ENCODE peak calls at places on chromosome 16, in five cellular contexts. One of them, this sample, is unnamed.

GRCh38 chr16:76668207-76668725 is 391.1 kb downstream of the CNTNAP4 start:
- DNase-seq in breast epithelium: no peak
- DNase-seq in cardiac muscle cell: peak; percentile 22
- DNase-seq in fibroblast of pulmonary artery: no peak
- DNase-seq in HFF-Myc: no peak
- DNase-seq in this sample: no peak

GRCh38 chr16:600781-601180 is 10.9 kb downstream of the RAB40C start:
- DNase-seq in HFF-Myc: no peak
- DNase-seq in fibroblast of pulmonary artery: peak; percentile 21
- DNase-seq in cardiac muscle cell: no peak
- DNase-seq in breast epithelium: no peak
- DNase-seq in this sample: no peak

GRCh38 chr16:81551141-81551808 is 106.7 kb downstream of the CMIP start:
- DNase-seq in cardiac muscle cell: no peak
- DNase-seq in fibroblast of pulmonary artery: peak; percentile 79
- DNase-seq in breast epithelium: no peak
- DNase-seq in HFF-Myc: no peak
- DNase-seq in this sample: no peak

GRCh38 chr16:56711862-56712261 is 18.1 kb upstream of the NUP93 start:
- DNase-seq in HFF-Myc: no peak
- DNase-seq in fibroblast of pulmonary artery: no peak
- DNase-seq in breast epithelium: no peak
- DNase-seq in cardiac muscle cell: no peak
- DNase-seq in this sample: no peak

GRCh38 chr16:62256406-62256805 is 220.2 kb upstream of the CDH8 start:
- DNase-seq in cardiac muscle cell: no peak
- DNase-seq in breast epithelium: no peak
- DNase-seq in fibroblast of pulmonary artery: no peak
- DNase-seq in HFF-Myc: no peak
- DNase-seq in this sample: no peak

GRCh38 chr16:17373533-17373932 is 97.2 kb downstream of the XYLT1 start:
- DNase-seq in breast epithelium: no peak
- DNase-seq in HFF-Myc: no peak
- DNase-seq in cardiac muscle cell: no peak
- DNase-seq in fibroblast of pulmonary artery: no peak
- DNase-seq in this sample: no peak

GRCh38 chr16:818132-818531 is 17.6 kb upstream of the GNG13 start:
- DNase-seq in breast epithelium: no peak
- DNase-seq in HFF-Myc: no peak
- DNase-seq in cardiac muscle cell: no peak
- DNase-seq in fibroblast of pulmonary artery: no peak
- DNase-seq in this sample: no peak

GRCh38 chr16:57258910-57259475 is 13.9 kb downstream of the ARL2BP start:
- DNase-seq in HFF-Myc: no peak
- DNase-seq in fibroblast of pulmonary artery: no peak
- DNase-seq in cardiac muscle cell: no peak
- DNase-seq in breast epithelium: no peak
- DNase-seq in this sample: peak; percentile 43

GRCh38 chr16:86874141-86874540 is 295.8 kb downstream of the FOXL1 start:
- DNase-seq in HFF-Myc: no peak
- DNase-seq in fibroblast of pulmonary artery: peak; percentile 13
- DNase-seq in breast epithelium: no peak
- DNase-seq in cardiac muscle cell: peak; percentile 62
- DNase-seq in this sample: no peak

GRCh38 chr16:54050281-54051210 is 236.0 kb downstream of the IRX3 start:
- DNase-seq in HFF-Myc: no peak
- DNase-seq in cardiac muscle cell: no peak
- DNase-seq in breast epithelium: no peak
- DNase-seq in fibroblast of pulmonary artery: no peak
- DNase-seq in this sample: no peak

GRCh38 chr16:86611517-86611840 is 33.1 kb downstream of the FOXL1 start:
- DNase-seq in fibroblast of pulmonary artery: peak; percentile 90
- DNase-seq in breast epithelium: no peak
- DNase-seq in HFF-Myc: no peak
- DNase-seq in cardiac muscle cell: no peak
- DNase-seq in this sample: no peak

GRCh38 chr16:81189100-81189664 is 49.3 kb upstream of the BCO1 start:
- DNase-seq in fibroblast of pulmonary artery: peak; percentile 84
- DNase-seq in HFF-Myc: no peak
- DNase-seq in cardiac muscle cell: peak; percentile 65
- DNase-seq in breast epithelium: peak; percentile 47
- DNase-seq in this sample: no peak

GRCh38 chr16:5328546-5328945 is 231.0 kb upstream of the EEF2KMT start:
- DNase-seq in HFF-Myc: no peak
- DNase-seq in fibroblast of pulmonary artery: no peak
- DNase-seq in cardiac muscle cell: no peak
- DNase-seq in breast epithelium: no peak
- DNase-seq in this sample: no peak

GRCh38 chr16:55471448-55472097 is 7.4 kb upstream of the MMP2 start:
- DNase-seq in cardiac muscle cell: no peak
- DNase-seq in breast epithelium: no peak
- DNase-seq in HFF-Myc: no peak
- DNase-seq in fibroblast of pulmonary artery: peak; percentile 81
- DNase-seq in this sample: peak; percentile 44

GRCh38 chr16:21217121-21217520 is 5.7 kb upstream of the ZP2 start:
- DNase-seq in breast epithelium: no peak
- DNase-seq in fibroblast of pulmonary artery: no peak
- DNase-seq in HFF-Myc: no peak
- DNase-seq in cardiac muscle cell: no peak
- DNase-seq in this sample: no peak

GRCh38 chr16:66959645-66960177 is 1.4 kb upstream of the CES3 start:
- DNase-seq in HFF-Myc: no peak
- DNase-seq in fibroblast of pulmonary artery: no peak
- DNase-seq in breast epithelium: no peak
- DNase-seq in cardiac muscle cell: no peak
- DNase-seq in this sample: no peak

GRCh38 chr16:53080345-53081031 is 25.7 kb downstream of the CHD9 start:
- DNase-seq in fibroblast of pulmonary artery: peak; percentile 93
- DNase-seq in cardiac muscle cell: no peak
- DNase-seq in breast epithelium: peak; percentile 70
- DNase-seq in HFF-Myc: no peak
- DNase-seq in this sample: peak; percentile 82

GRCh38 chr16:3175157-3176153 is 12.5 kb upstream of the OR1F1 start:
- DNase-seq in fibroblast of pulmonary artery: no peak
- DNase-seq in HFF-Myc: no peak
- DNase-seq in cardiac muscle cell: no peak
- DNase-seq in breast epithelium: no peak
- DNase-seq in this sample: no peak

GRCh38 chr16:88643546-88643932 is 5.2 kb downstream of the IL17C start:
- DNase-seq in cardiac muscle cell: no peak
- DNase-seq in breast epithelium: no peak
- DNase-seq in HFF-Myc: no peak
- DNase-seq in fibroblast of pulmonary artery: no peak
- DNase-seq in this sample: no peak

GRCh38 chr16:1772362-1772907 is at the start of gene EME2:
- DNase-seq in fibroblast of pulmonary artery: no peak
- DNase-seq in HFF-Myc: no peak
- DNase-seq in cardiac muscle cell: no peak
- DNase-seq in breast epithelium: no peak
- DNase-seq in this sample: no peak

GRCh38 chr16:28863929-28864886 is 565 bp downstream of the SH2B1 start:
- DNase-seq in HFF-Myc: no peak
- DNase-seq in fibroblast of pulmonary artery: peak; percentile 50
- DNase-seq in cardiac muscle cell: peak; percentile 47
- DNase-seq in breast epithelium: no peak
- DNase-seq in this sample: no peak

GRCh38 chr16:69145658-69146057 is 13.2 kb downstream of the UTP4 start:
- DNase-seq in HFF-Myc: no peak
- DNase-seq in fibroblast of pulmonary artery: peak; percentile 39
- DNase-seq in breast epithelium: no peak
- DNase-seq in cardiac muscle cell: no peak
- DNase-seq in this sample: peak; percentile 81

GRCh38 chr16:56425439-56425832 is at the start of gene AMFR:
- DNase-seq in cardiac muscle cell: peak; percentile 92
- DNase-seq in HFF-Myc: no peak
- DNase-seq in fibroblast of pulmonary artery: peak; percentile 80
- DNase-seq in breast epithelium: no peak
- DNase-seq in this sample: peak; percentile 78

GRCh38 chr16:74522160-74522559 is 84.8 kb downstream of the GLG1 start:
- DNase-seq in fibroblast of pulmonary artery: peak; percentile 9
- DNase-seq in cardiac muscle cell: no peak
- DNase-seq in HFF-Myc: no peak
- DNase-seq in breast epithelium: no peak
- DNase-seq in this sample: no peak

GRCh38 chr16:10590342-10590741 is 9.9 kb upstream of the EMP2 start:
- DNase-seq in fibroblast of pulmonary artery: no peak
- DNase-seq in breast epithelium: no peak
- DNase-seq in HFF-Myc: no peak
- DNase-seq in cardiac muscle cell: no peak
- DNase-seq in this sample: no peak

GRCh38 chr16:10598157-10598556 is 17.8 kb upstream of the EMP2 start:
- DNase-seq in breast epithelium: no peak
- DNase-seq in fibroblast of pulmonary artery: no peak
- DNase-seq in cardiac muscle cell: no peak
- DNase-seq in HFF-Myc: no peak
- DNase-seq in this sample: no peak

GRCh38 chr16:10597184-10597583 is 16.8 kb upstream of the EMP2 start:
- DNase-seq in fibroblast of pulmonary artery: no peak
- DNase-seq in HFF-Myc: no peak
- DNase-seq in breast epithelium: no peak
- DNase-seq in cardiac muscle cell: no peak
- DNase-seq in this sample: no peak

GRCh38 chr16:10592611-10593010 is 12.2 kb upstream of the EMP2 start:
- DNase-seq in cardiac muscle cell: no peak
- DNase-seq in fibroblast of pulmonary artery: no peak
- DNase-seq in breast epithelium: no peak
- DNase-seq in HFF-Myc: no peak
- DNase-seq in this sample: no peak

DNA sequence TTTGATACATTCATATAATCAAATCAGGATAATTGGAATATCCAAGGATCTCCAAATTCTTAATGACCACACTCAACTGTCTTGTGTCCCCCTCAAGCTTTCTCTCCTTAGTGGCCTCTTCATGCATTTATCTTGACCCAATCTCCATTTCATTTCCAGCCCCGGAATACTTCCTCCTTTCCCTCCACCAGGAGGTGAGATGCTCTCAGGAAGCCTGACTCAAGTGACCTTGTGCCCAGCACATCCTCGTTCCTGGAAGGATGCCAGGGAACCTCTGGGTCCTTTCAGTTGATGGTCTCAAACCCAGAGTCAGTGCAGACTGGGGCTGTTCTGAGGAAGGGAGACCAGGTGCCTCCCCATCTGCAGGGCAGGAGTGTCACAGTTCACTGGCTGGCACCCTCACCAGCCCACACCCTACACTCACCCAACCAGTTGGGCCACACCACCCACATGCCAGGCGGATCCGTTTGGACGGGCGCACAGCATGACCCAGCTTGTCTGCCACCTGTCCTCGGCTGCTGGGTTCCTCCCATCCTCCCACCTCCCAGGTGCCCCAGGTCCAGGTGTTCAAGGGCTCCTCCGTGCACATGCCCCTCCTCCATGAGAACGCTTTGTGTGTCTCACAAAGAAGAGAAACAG is 14.0 kb upstream of the EMP2 start:
- DNase-seq in cardiac muscle cell: no peak
- DNase-seq in breast epithelium: peak; percentile 70
- DNase-seq in fibroblast of pulmonary artery: no peak
- DNase-seq in HFF-Myc: no peak
- DNase-seq in this sample: no peak
- TF ChIP-seq CTCF in cardiac muscle cell: no peak
- TF ChIP-seq CTCF in breast epithelium: no peak
- TF ChIP-seq CTCF in fibroblast of pulmonary artery: no peak
- TF ChIP-seq CTCF in HFF-Myc: no peak
- TF ChIP-seq CTCF in this sample: no peak

GRCh38 chr16:30366511-30366910 is 3.8 kb downstream of the TBC1D10B start:
- DNase-seq in breast epithelium: no peak
- DNase-seq in cardiac muscle cell: no peak
- DNase-seq in fibroblast of pulmonary artery: no peak
- DNase-seq in HFF-Myc: no peak
- DNase-seq in this sample: no peak
- H3K4me3 ChIP-seq in breast epithelium: no peak overlapping the region
- H3K4me3 ChIP-seq in cardiac muscle cell: no peak overlapping the region
- H3K4me3 ChIP-seq in fibroblast of pulmonary artery: no peak overlapping the region
- H3K4me3 ChIP-seq in HFF-Myc: no peak overlapping the region
- H3K4me3 ChIP-seq in this sample: peak overlapping the region; percentile 82

DNA sequence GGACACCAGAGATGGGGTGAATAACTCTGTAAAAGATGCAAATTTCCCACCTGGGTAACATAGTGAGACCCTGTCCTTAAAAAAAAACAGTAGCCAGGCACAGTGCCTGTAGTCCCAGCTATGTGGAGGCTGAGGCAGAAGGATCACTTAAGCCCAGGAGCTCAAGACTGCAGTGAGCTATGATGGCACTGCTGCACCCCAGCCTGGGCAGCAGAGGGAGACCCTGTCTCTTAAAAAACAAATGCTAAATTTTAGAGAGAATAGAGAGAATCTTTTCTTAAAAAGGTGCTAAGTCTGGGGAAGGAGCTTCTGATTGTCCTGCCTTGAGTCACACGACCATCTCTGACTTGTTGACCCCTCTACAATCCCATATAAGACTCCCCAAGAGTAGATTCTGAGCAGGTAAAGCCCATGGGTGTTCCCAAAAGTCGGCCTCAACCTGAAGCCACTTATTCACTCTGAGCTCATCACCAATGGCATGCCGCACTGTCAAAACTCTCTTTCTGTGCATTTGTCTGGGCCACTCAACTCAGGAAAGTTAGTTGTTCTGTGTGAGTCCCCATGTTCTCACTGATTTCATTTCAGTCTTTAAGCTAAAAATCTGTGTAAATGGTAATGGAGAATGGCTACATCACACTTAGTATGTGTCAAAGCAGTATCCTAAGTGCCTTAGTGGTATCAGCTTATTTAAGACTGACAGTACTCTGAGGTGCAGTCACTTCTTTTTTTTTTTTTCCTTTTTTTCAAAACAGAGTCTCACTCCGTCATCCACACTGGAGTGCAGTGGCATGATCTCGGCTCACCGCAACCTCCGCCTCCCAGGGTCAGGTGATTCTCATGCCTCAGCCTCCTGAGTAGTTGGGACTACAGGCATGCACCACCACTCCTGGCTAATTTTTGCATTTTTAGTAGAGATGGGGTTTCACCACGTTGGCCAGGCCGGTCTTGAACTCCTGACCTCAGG is 41.6 kb downstream of the PRKCB start:
- DNase-seq in fibroblast of pulmonary artery: no peak
- DNase-seq in HFF-Myc: no peak
- DNase-seq in cardiac muscle cell: no peak
- DNase-seq in breast epithelium: no peak
- DNase-seq in this sample: no peak
- TF ChIP-seq CTCF in fibroblast of pulmonary artery: no peak
- TF ChIP-seq CTCF in HFF-Myc: no peak
- TF ChIP-seq CTCF in cardiac muscle cell: no peak
- TF ChIP-seq CTCF in breast epithelium: no peak
- TF ChIP-seq CTCF in this sample: no peak

GRCh38 chr16:12210258-12210880 is 233.8 kb downstream of the SNX29 start:
- DNase-seq in fibroblast of pulmonary artery: no peak
- DNase-seq in cardiac muscle cell: no peak
- DNase-seq in HFF-Myc: no peak
- DNase-seq in breast epithelium: no peak
- DNase-seq in this sample: no peak

GRCh38 chr16:12208341-12209035 is 232.0 kb downstream of the SNX29 start:
- DNase-seq in HFF-Myc: no peak
- DNase-seq in cardiac muscle cell: no peak
- DNase-seq in fibroblast of pulmonary artery: no peak
- DNase-seq in breast epithelium: no peak
- DNase-seq in this sample: no peak

GRCh38 chr16:12213180-12213579 is 236.6 kb downstream of the SNX29 start:
- DNase-seq in fibroblast of pulmonary artery: no peak
- DNase-seq in cardiac muscle cell: no peak
- DNase-seq in breast epithelium: no peak
- DNase-seq in HFF-Myc: no peak
- DNase-seq in this sample: no peak

GRCh38 chr16:12211870-12212690 is 235.5 kb downstream of the SNX29 start:
- DNase-seq in breast epithelium: no peak
- DNase-seq in fibroblast of pulmonary artery: no peak
- DNase-seq in HFF-Myc: no peak
- DNase-seq in cardiac muscle cell: no peak
- DNase-seq in this sample: no peak

GRCh38 chr16:12210925-12211869 is 234.7 kb downstream of the SNX29 start:
- DNase-seq in fibroblast of pulmonary artery: no peak
- DNase-seq in breast epithelium: no peak
- DNase-seq in cardiac muscle cell: no peak
- DNase-seq in HFF-Myc: no peak
- DNase-seq in this sample: no peak
- H3K4me3 ChIP-seq in fibroblast of pulmonary artery: no peak overlapping the region
- H3K4me3 ChIP-seq in breast epithelium: no peak overlapping the region
- H3K4me3 ChIP-seq in cardiac muscle cell: no peak overlapping the region
- H3K4me3 ChIP-seq in HFF-Myc: no peak overlapping the region
- H3K4me3 ChIP-seq in this sample: no peak overlapping the region

This sample was measured in ascending aorta.